ENCODE peak calls at places on chromosomes 13 and 19, in five cellular contexts. J is tibial nerve, R is lower lobe of right lung, M is adrenal gland, L is ovary. Q is an unnamed sample. For H3K36me3, the result is how much of the 10 kb centered on the place peaks cover.

GRCh38 chr19:37227996-37228395 is 10.0 kb downstream of the ZNF383 start:
- DNase-seq in J (no peak), M (no peak), R (no peak), L (no peak), Q (no peak)

GRCh38 chr13:89269737-89270136 is 1598.6 kb downstream of the SLITRK5 start:
- DNase-seq in M (no peak), L (no peak), R (no peak), J (no peak), Q (no peak)

GRCh38 chr13:110759710-110760109 is 46.2 kb downstream of the ING1 start:
- DNase-seq in R (no peak), J (no peak), M (no peak), L (no peak), Q (peak)

GRCh38 chr19:51887522-51888498 is at the start of gene ZNF577:
- DNase-seq in J (peak), R (peak), L (peak), M (peak), Q (peak)

GRCh38 chr13:110644892-110645521 is 29.7 kb downstream of the NAXD start:
- DNase-seq in L (peak), M (peak), J (no peak), R (peak), Q (peak)

GRCh38 chr19:30078381-30078910 is 136.4 kb downstream of the URI1 start:
- DNase-seq in J (no peak), M (no peak), L (peak), R (no peak), Q (peak)

GRCh38 chr13:48178126-48178525 is 54.9 kb upstream of the ITM2B start:
- DNase-seq in M (no peak), R (no peak), L (no peak), J (no peak), Q (no peak)

GRCh38 chr13:83508905-83509304 is 373.4 kb downstream of the SLITRK1 start:
- DNase-seq in M (no peak), L (no peak), R (no peak), J (no peak), Q (no peak)

GRCh38 chr19:30556230-30556711 is 184.1 kb downstream of the ZNF536 start:
- DNase-seq in M (no peak), R (no peak), J (no peak), L (no peak), Q (no peak)

GRCh38 chr13:20425819-20426219 is 99.8 kb downstream of the CRYL1 start:
- DNase-seq in M (no peak), L (no peak), J (no peak), R (no peak), Q (peak)

GRCh38 chr19:10228925-10229324 is 2.2 kb downstream of the S1PR2 start:
- DNase-seq in L (no peak), M (no peak), R (no peak), J (no peak), Q (no peak)

GRCh38 chr13:43023244-43023931 is at the start of gene DNAJC15:
- DNase-seq in M (peak), R (peak), L (peak), J (peak), Q (peak)

GRCh38 chr13:102977471-102977870 is 88.7 kb downstream of the SLC10A2 start:
- DNase-seq in L (no peak), R (no peak), J (no peak), M (no peak), Q (no peak)

GRCh38 chr13:30796132-30796832 is 60.9 kb downstream of the ALOX5AP start:
- DNase-seq in R (no peak), M (peak), J (no peak), L (no peak), Q (peak)

GRCh38 chr13:110525328-110526319 is 35.9 kb downstream of the RAB20 start:
- DNase-seq in L (no peak), J (no peak), R (peak), M (peak), Q (peak)

GRCh38 chr19:11617207-11618062 is 20.2 kb downstream of the ZNF627 start:
- DNase-seq in J (no peak), R (no peak), M (no peak), L (no peak), Q (no peak)
- H3K36me3 ChIP-seq in J (half or more), R (half or more), M (under half), L (under half), Q (half or more)

GRCh38 chr13:99375806-99376080 is 68.5 kb upstream of the GPR183 start:
- DNase-seq in M (no peak), L (no peak), R (no peak), J (no peak), Q (no peak)
- H3K36me3 ChIP-seq in M (under half), L (under half), R (under half), J (half or more), Q (under half)

GRCh38 chr13:77580748-77581147 is 45.2 kb downstream of the SCEL start:
- DNase-seq in M (no peak), L (no peak), J (no peak), R (no peak), Q (no peak)
- H3K36me3 ChIP-seq in M (under half), L (under half), J (under half), R (under half), Q (under half)

DNA sequence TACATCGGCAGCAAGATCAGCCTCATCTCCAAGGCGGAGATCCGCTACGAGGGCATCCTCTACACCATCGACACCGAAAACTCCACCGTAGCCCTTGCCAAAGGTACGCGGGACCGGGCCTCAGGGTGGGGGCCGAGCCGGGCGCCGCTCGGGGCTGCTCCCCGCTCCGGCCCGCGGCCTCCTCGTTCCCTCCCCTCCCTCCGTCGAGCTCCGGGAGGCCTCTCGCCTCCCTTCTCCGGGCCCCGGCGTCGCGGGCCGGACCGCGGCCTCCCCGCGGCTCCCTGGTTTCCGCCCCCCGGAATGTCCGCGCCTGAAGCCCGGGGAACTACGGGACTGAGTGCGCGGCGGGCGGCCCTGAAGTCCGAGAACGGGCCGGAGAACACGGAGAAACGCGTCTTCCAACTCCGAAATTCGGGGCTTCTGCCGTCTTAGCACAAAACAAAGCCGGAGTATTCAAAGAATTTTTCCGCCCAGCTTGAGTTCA is 399 bp downstream of the LSM14A start:
- DNase-seq in R (peak), J (no peak), M (no peak), L (no peak), Q (peak)
- H3K36me3 ChIP-seq in R (under half), J (under half), M (under half), L (under half), Q (under half)

GRCh38 chr19:41904118-41904870 is 21.3 kb downstream of the ARHGEF1 start:
- DNase-seq in J (no peak), R (peak), L (no peak), M (no peak), Q (no peak)

GRCh38 chr19:41903161-41903953 is 20.4 kb downstream of the ARHGEF1 start:
- DNase-seq in R (no peak), L (no peak), M (no peak), J (no peak), Q (no peak)

GRCh38 chr19:41898235-41898634 is 15.3 kb downstream of the ARHGEF1 start:
- DNase-seq in R (no peak), L (no peak), J (no peak), M (no peak), Q (no peak)

GRCh38 chr19:41902594-41902993 is 19.6 kb downstream of the ARHGEF1 start:
- DNase-seq in R (no peak), M (no peak), J (no peak), L (no peak), Q (no peak)

DNA sequence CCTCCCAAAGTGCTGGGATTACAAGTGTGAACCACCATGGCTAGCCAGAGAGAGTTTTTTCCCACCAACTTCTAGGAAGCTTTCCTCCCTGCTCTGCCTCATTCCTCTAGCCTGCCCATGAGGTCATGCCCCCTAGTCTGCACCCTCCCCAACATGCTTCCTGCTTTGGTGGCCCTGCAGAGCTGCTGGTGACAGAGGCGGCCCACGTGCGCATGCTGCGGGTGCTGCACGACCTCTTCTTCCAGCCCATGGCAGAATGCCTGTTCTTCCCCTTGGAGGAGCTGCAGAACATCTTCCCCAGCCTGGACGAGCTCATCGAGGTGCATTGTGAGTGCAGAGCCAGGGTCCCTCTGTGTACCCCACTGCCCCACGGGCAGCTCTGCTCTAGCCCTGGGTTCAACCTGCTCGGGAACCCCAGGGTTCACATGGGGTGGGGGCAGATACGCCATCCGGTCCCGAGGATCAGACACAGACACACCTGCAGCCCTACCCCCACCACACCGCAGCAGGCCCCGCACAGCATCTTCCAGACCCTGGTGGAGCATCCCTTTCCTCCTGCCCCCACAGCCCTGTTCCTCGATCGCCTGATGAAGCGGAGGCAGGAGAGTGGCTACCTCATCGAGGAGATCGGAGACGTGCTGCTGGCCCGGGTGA is 18.9 kb downstream of the ARHGEF1 start:
- DNase-seq in R (no peak), M (no peak), L (no peak), J (no peak), Q (no peak)
- H3K36me3 ChIP-seq in R (half or more), M (under half), L (under half), J (half or more), Q (half or more)

GRCh38 chr19:39356073-39356472 is 13.9 kb downstream of the SAMD4B start:
- DNase-seq in M (peak), R (no peak), J (no peak), L (no peak), Q (no peak)

GRCh38 chr19:39356647-39357046 is 14.4 kb downstream of the SAMD4B start:
- DNase-seq in L (no peak), M (no peak), J (no peak), R (no peak), Q (no peak)

GRCh38 chr19:39351537-39352037 is 9.4 kb downstream of the SAMD4B start:
- DNase-seq in L (no peak), M (no peak), R (no peak), J (no peak), Q (peak)

GRCh38 chr19:39352549-39353285 is 10.5 kb downstream of the SAMD4B start:
- DNase-seq in M (no peak), R (no peak), L (no peak), J (no peak), Q (peak)

GRCh38 chr19:39355253-39355652 is 13.0 kb downstream of the SAMD4B start:
- DNase-seq in R (no peak), J (no peak), M (no peak), L (no peak), Q (peak)
- H3K36me3 ChIP-seq in R (half or more), J (half or more), M (under half), L (under half), Q (half or more)

GRCh38 chr19:18915639-18916038 is 3.5 kb downstream of the COPE start:
- DNase-seq in M (peak), J (no peak), L (peak), R (no peak), Q (peak)
- H3K36me3 ChIP-seq in M (under half), J (half or more), L (under half), R (under half), Q (under half)

GRCh38 chr13:114237415-114238112 is 2.9 kb downstream of the CDC16 start:
- DNase-seq in L (no peak), M (no peak), J (no peak), R (no peak), Q (peak)
- H3K36me3 ChIP-seq in L (under half), M (under half), J (half or more), R (half or more), Q (half or more)

Q was measured in osteoblast.